ENCODE peak calls at places on chromosomes 5 and 9, in four cellular contexts. U is ureter, A is hippocampal formation, X is LoVo. O is an unnamed sample.
A peak's percentile ranks its signal among the peaks of the same experiment; 100 is the strongest.

GRCh38 chr5:107523019-107523680 is 147.6 kb downstream of the EFNA5 start:
- DNase-seq in U (no peak), A (no peak), X (no peak), O (no peak)

GRCh38 chr9:137222190-137223077 is at the start of gene RNF208:
- DNase-seq in U (no peak), A (no peak), X (peak; percentile 19), O (no peak)

GRCh38 chr5:11234501-11234911 is 473.5 kb upstream of the DAP start:
- DNase-seq in U (no peak), A (no peak), X (no peak), O (no peak)

GRCh38 chr9:109286981-109287380 is 33.9 kb downstream of the EPB41L4B start:
- DNase-seq in U (no peak), A (no peak), X (no peak), O (no peak)

GRCh38 chr9:126860757-126861466 is 473 bp downstream of the ZBTB34 start:
- DNase-seq in U (no peak), A (no peak), X (peak; percentile 20), O (no peak)

GRCh38 chr9:124266139-124266825 is 8.5 kb downstream of the NEK6 start:
- DNase-seq in U (no peak), A (no peak), X (no peak), O (no peak)

GRCh38 chr5:111756701-111757581 is at the start of gene NREP:
- DNase-seq in U (peak; percentile 88), A (peak; percentile 92), X (peak; percentile 88), O (peak; percentile 93)

GRCh38 chr5:127695336-127695735 is 7.9 kb upstream of the CCDC192 start:
- DNase-seq in U (no peak), A (no peak), X (no peak), O (no peak)

GRCh38 chr5:375921-376871 is 54.7 kb downstream of the AHRR start:
- DNase-seq in U (peak; percentile 41), A (no peak), X (no peak), O (no peak)

GRCh38 chr9:106107716-106108115 is 413.4 kb downstream of the TMEM38B start:
- DNase-seq in U (no peak), A (no peak), X (no peak), O (no peak)